ENCODE peak calls at places on chromosomes 12 and 14, in five cellular contexts. One of them, this sample, is unnamed.
A peak's percentile ranks its signal among the peaks of the same experiment; 100 is the strongest.

GRCh38 chr14:77962731-77963520 is 163.0 kb downstream of the ADCK1 start:
- DNase-seq in neural crest cell: no peak
- DNase-seq in NCI-H146: no peak
- DNase-seq in activated CD4-positive, alpha-beta T cell treated with anti-CD3 and anti-CD28 coated beads, Interleukin-2, amount 10 ng/mL, durations not matched to agents 7 days and 5 days: no peak
- DNase-seq in HuH-7: no peak
- DNase-seq in this sample: no peak

GRCh38 chr14:39342768-39343167 is 89.5 kb downstream of the FBXO33 start:
- DNase-seq in neural crest cell: no peak
- DNase-seq in NCI-H146: no peak
- DNase-seq in activated CD4-positive, alpha-beta T cell treated with anti-CD3 and anti-CD28 coated beads, Interleukin-2, amount 10 ng/mL, durations not matched to agents 7 days and 5 days: no peak
- DNase-seq in HuH-7: no peak
- DNase-seq in this sample: no peak

GRCh38 chr14:20490563-20490962 is 14.8 kb upstream of the RNASE10 start:
- DNase-seq in neural crest cell: no peak
- DNase-seq in NCI-H146: no peak
- DNase-seq in activated CD4-positive, alpha-beta T cell treated with anti-CD3 and anti-CD28 coated beads, Interleukin-2, amount 10 ng/mL, durations not matched to agents 7 days and 5 days: no peak
- DNase-seq in HuH-7: no peak
- DNase-seq in this sample: no peak

GRCh38 chr14:95328876-95329503 is 9.3 kb upstream of the CLMN start:
- DNase-seq in neural crest cell: no peak
- DNase-seq in NCI-H146: no peak
- DNase-seq in activated CD4-positive, alpha-beta T cell treated with anti-CD3 and anti-CD28 coated beads, Interleukin-2, amount 10 ng/mL, durations not matched to agents 7 days and 5 days: no peak
- DNase-seq in HuH-7: no peak
- DNase-seq in this sample: peak; percentile 7

GRCh38 chr12:104276192-104277131 is 27.1 kb upstream of the EID3 start:
- DNase-seq in neural crest cell: no peak
- DNase-seq in NCI-H146: no peak
- DNase-seq in activated CD4-positive, alpha-beta T cell treated with anti-CD3 and anti-CD28 coated beads, Interleukin-2, amount 10 ng/mL, durations not matched to agents 7 days and 5 days: no peak
- DNase-seq in HuH-7: no peak
- DNase-seq in this sample: no peak

GRCh38 chr12:84435682-84436081 is 476.9 kb downstream of the SLC6A15 start:
- DNase-seq in neural crest cell: no peak
- DNase-seq in NCI-H146: no peak
- DNase-seq in activated CD4-positive, alpha-beta T cell treated with anti-CD3 and anti-CD28 coated beads, Interleukin-2, amount 10 ng/mL, durations not matched to agents 7 days and 5 days: no peak
- DNase-seq in HuH-7: no peak
- DNase-seq in this sample: no peak

GRCh38 chr12:50637870-50638481 is 125.9 kb upstream of the ATF1 start:
- DNase-seq in neural crest cell: no peak
- DNase-seq in NCI-H146: peak; percentile 51
- DNase-seq in activated CD4-positive, alpha-beta T cell treated with anti-CD3 and anti-CD28 coated beads, Interleukin-2, amount 10 ng/mL, durations not matched to agents 7 days and 5 days: no peak
- DNase-seq in HuH-7: peak; percentile 32
- DNase-seq in this sample: no peak

GRCh38 chr14:37034410-37035285 is 137.8 kb downstream of the SLC25A21 start:
- DNase-seq in neural crest cell: no peak
- DNase-seq in NCI-H146: no peak
- DNase-seq in activated CD4-positive, alpha-beta T cell treated with anti-CD3 and anti-CD28 coated beads, Interleukin-2, amount 10 ng/mL, durations not matched to agents 7 days and 5 days: no peak
- DNase-seq in HuH-7: no peak
- DNase-seq in this sample: no peak

GRCh38 chr12:19070341-19070740 is 59.2 kb upstream of the PLEKHA5 start:
- DNase-seq in neural crest cell: no peak
- DNase-seq in NCI-H146: no peak
- DNase-seq in activated CD4-positive, alpha-beta T cell treated with anti-CD3 and anti-CD28 coated beads, Interleukin-2, amount 10 ng/mL, durations not matched to agents 7 days and 5 days: no peak
- DNase-seq in HuH-7: no peak
- DNase-seq in this sample: no peak

GRCh38 chr14:23389396-23389795 is 12.6 kb downstream of the CMTM5 start:
- DNase-seq in neural crest cell: no peak
- DNase-seq in NCI-H146: no peak
- DNase-seq in activated CD4-positive, alpha-beta T cell treated with anti-CD3 and anti-CD28 coated beads, Interleukin-2, amount 10 ng/mL, durations not matched to agents 7 days and 5 days: no peak
- DNase-seq in HuH-7: no peak
- DNase-seq in this sample: no peak

GRCh38 chr12:8992086-8992409 is 2.7 kb downstream of the KLRG1 start:
- DNase-seq in neural crest cell: no peak
- DNase-seq in NCI-H146: no peak
- DNase-seq in activated CD4-positive, alpha-beta T cell treated with anti-CD3 and anti-CD28 coated beads, Interleukin-2, amount 10 ng/mL, durations not matched to agents 7 days and 5 days: no peak
- DNase-seq in HuH-7: no peak
- DNase-seq in this sample: no peak

GRCh38 chr12:69834147-69834546 is 9.1 kb downstream of the MYRFL start:
- DNase-seq in neural crest cell: no peak
- DNase-seq in NCI-H146: no peak
- DNase-seq in activated CD4-positive, alpha-beta T cell treated with anti-CD3 and anti-CD28 coated beads, Interleukin-2, amount 10 ng/mL, durations not matched to agents 7 days and 5 days: no peak
- DNase-seq in HuH-7: no peak
- DNase-seq in this sample: no peak

GRCh38 chr14:22415633-22415959 is 173.4 kb downstream of the DAD1 start:
- DNase-seq in neural crest cell: no peak
- DNase-seq in NCI-H146: no peak
- DNase-seq in activated CD4-positive, alpha-beta T cell treated with anti-CD3 and anti-CD28 coated beads, Interleukin-2, amount 10 ng/mL, durations not matched to agents 7 days and 5 days: no peak
- DNase-seq in HuH-7: no peak
- DNase-seq in this sample: no peak

GRCh38 chr12:11719678-11720099 is 70.2 kb downstream of the ETV6 start:
- DNase-seq in neural crest cell: no peak
- DNase-seq in NCI-H146: no peak
- DNase-seq in activated CD4-positive, alpha-beta T cell treated with anti-CD3 and anti-CD28 coated beads, Interleukin-2, amount 10 ng/mL, durations not matched to agents 7 days and 5 days: no peak
- DNase-seq in HuH-7: no peak
- DNase-seq in this sample: peak; percentile 79

GRCh38 chr14:31420013-31420318 is 384 bp downstream of the HEATR5A start:
- DNase-seq in neural crest cell: peak; percentile 53
- DNase-seq in NCI-H146: peak; percentile 76
- DNase-seq in activated CD4-positive, alpha-beta T cell treated with anti-CD3 and anti-CD28 coated beads, Interleukin-2, amount 10 ng/mL, durations not matched to agents 7 days and 5 days: peak; percentile 16
- DNase-seq in HuH-7: peak; percentile 96
- DNase-seq in this sample: peak; percentile 86

GRCh38 chr12:31288381-31288780 is 37.6 kb downstream of the SINHCAF start:
- DNase-seq in neural crest cell: no peak
- DNase-seq in NCI-H146: peak; percentile 54
- DNase-seq in activated CD4-positive, alpha-beta T cell treated with anti-CD3 and anti-CD28 coated beads, Interleukin-2, amount 10 ng/mL, durations not matched to agents 7 days and 5 days: no peak
- DNase-seq in HuH-7: no peak
- DNase-seq in this sample: no peak

GRCh38 chr12:44477331-44477980 is 398.7 kb downstream of the NELL2 start:
- DNase-seq in neural crest cell: no peak
- DNase-seq in NCI-H146: no peak
- DNase-seq in activated CD4-positive, alpha-beta T cell treated with anti-CD3 and anti-CD28 coated beads, Interleukin-2, amount 10 ng/mL, durations not matched to agents 7 days and 5 days: no peak
- DNase-seq in HuH-7: no peak
- DNase-seq in this sample: no peak

This sample was measured in coronary artery.